ENCODE peak calls at places on chromosomes 5 and 9, in nine cellular contexts. One of them, this sample, is unnamed.

GRCh38 chr5:117590944-117591343 is 1016.3 kb upstream of the SEMA6A start:
- DNase-seq in BE2C: no peak
- DNase-seq in kidney: no peak
- DNase-seq in transverse colon: no peak
- DNase-seq in pancreas: no peak
- DNase-seq in adrenal gland: no peak
- DNase-seq in mammary epithelial cell: no peak
- DNase-seq in GM12864: no peak
- DNase-seq in neural progenitor cell: peak; percentile 31
- DNase-seq in this sample: peak; percentile 10

GRCh38 chr5:94667937-94668336 is 49.5 kb downstream of the SLF1 start:
- DNase-seq in mammary epithelial cell: no peak
- DNase-seq in kidney: no peak
- DNase-seq in transverse colon: no peak
- DNase-seq in pancreas: no peak
- DNase-seq in neural progenitor cell: no peak
- DNase-seq in BE2C: no peak
- DNase-seq in GM12864: no peak
- DNase-seq in adrenal gland: no peak
- DNase-seq in this sample: no peak

GRCh38 chr5:143693691-143694252 is 118.2 kb upstream of the HMHB1 start:
- DNase-seq in kidney: no peak
- DNase-seq in GM12864: peak; percentile 12
- DNase-seq in transverse colon: no peak
- DNase-seq in neural progenitor cell: no peak
- DNase-seq in mammary epithelial cell: no peak
- DNase-seq in pancreas: no peak
- DNase-seq in adrenal gland: no peak
- DNase-seq in BE2C: no peak
- DNase-seq in this sample: no peak

GRCh38 chr9:136460772-136461325 is 21.2 kb upstream of the INPP5E start:
- DNase-seq in neural progenitor cell: no peak
- DNase-seq in kidney: peak; percentile 69
- DNase-seq in adrenal gland: no peak
- DNase-seq in mammary epithelial cell: no peak
- DNase-seq in pancreas: no peak
- DNase-seq in BE2C: no peak
- DNase-seq in GM12864: no peak
- DNase-seq in transverse colon: no peak
- DNase-seq in this sample: no peak

GRCh38 chr9:131528886-131529505 is 2.1 kb downstream of the UCK1 start:
- DNase-seq in kidney: no peak
- DNase-seq in neural progenitor cell: no peak
- DNase-seq in BE2C: no peak
- DNase-seq in transverse colon: no peak
- DNase-seq in GM12864: no peak
- DNase-seq in pancreas: no peak
- DNase-seq in adrenal gland: no peak
- DNase-seq in mammary epithelial cell: no peak
- DNase-seq in this sample: no peak

GRCh38 chr9:129998491-129999122 is 44.4 kb downstream of the FNBP1 start:
- DNase-seq in GM12864: no peak
- DNase-seq in BE2C: peak; percentile 27
- DNase-seq in kidney: no peak
- DNase-seq in transverse colon: no peak
- DNase-seq in neural progenitor cell: no peak
- DNase-seq in pancreas: no peak
- DNase-seq in adrenal gland: no peak
- DNase-seq in mammary epithelial cell: no peak
- DNase-seq in this sample: no peak

GRCh38 chr9:82924243-82924605 is 138.7 kb downstream of the RASEF start:
- DNase-seq in GM12864: no peak
- DNase-seq in pancreas: no peak
- DNase-seq in mammary epithelial cell: no peak
- DNase-seq in adrenal gland: no peak
- DNase-seq in neural progenitor cell: peak; percentile 58
- DNase-seq in kidney: no peak
- DNase-seq in BE2C: no peak
- DNase-seq in transverse colon: no peak
- DNase-seq in this sample: no peak

GRCh38 chr5:179800696-179801201 is 5.9 kb downstream of the MGAT4B start:
- DNase-seq in GM12864: no peak
- DNase-seq in kidney: peak; percentile 65
- DNase-seq in neural progenitor cell: no peak
- DNase-seq in mammary epithelial cell: no peak
- DNase-seq in pancreas: no peak
- DNase-seq in adrenal gland: peak; percentile 31
- DNase-seq in BE2C: no peak
- DNase-seq in transverse colon: no peak
- DNase-seq in this sample: no peak

GRCh38 chr9:92265159-92265558 is 28.3 kb downstream of the IARS1 start:
- DNase-seq in BE2C: no peak
- DNase-seq in mammary epithelial cell: peak; percentile 25
- DNase-seq in kidney: no peak
- DNase-seq in adrenal gland: no peak
- DNase-seq in neural progenitor cell: no peak
- DNase-seq in transverse colon: no peak
- DNase-seq in pancreas: no peak
- DNase-seq in GM12864: no peak
- DNase-seq in this sample: no peak

GRCh38 chr9:110389148-110389783 is 51.6 kb upstream of the TXNDC8 start:
- DNase-seq in pancreas: no peak
- DNase-seq in mammary epithelial cell: no peak
- DNase-seq in BE2C: no peak
- DNase-seq in kidney: no peak
- DNase-seq in transverse colon: peak; percentile 13
- DNase-seq in adrenal gland: no peak
- DNase-seq in neural progenitor cell: no peak
- DNase-seq in GM12864: no peak
- DNase-seq in this sample: no peak

GRCh38 chr9:15641301-15641700 is 88.5 kb downstream of the CCDC171 start:
- DNase-seq in GM12864: no peak
- DNase-seq in pancreas: no peak
- DNase-seq in transverse colon: no peak
- DNase-seq in BE2C: no peak
- DNase-seq in kidney: no peak
- DNase-seq in mammary epithelial cell: no peak
- DNase-seq in neural progenitor cell: no peak
- DNase-seq in adrenal gland: no peak
- DNase-seq in this sample: no peak

GRCh38 chr9:36898621-36899020 is 135.4 kb downstream of the PAX5 start:
- DNase-seq in GM12864: no peak
- DNase-seq in transverse colon: no peak
- DNase-seq in kidney: no peak
- DNase-seq in adrenal gland: no peak
- DNase-seq in BE2C: no peak
- DNase-seq in neural progenitor cell: no peak
- DNase-seq in mammary epithelial cell: no peak
- DNase-seq in pancreas: no peak
- DNase-seq in this sample: no peak

GRCh38 chr5:135993894-135994514 is 34.8 kb upstream of the TGFBI start:
- DNase-seq in neural progenitor cell: no peak
- DNase-seq in kidney: no peak
- DNase-seq in adrenal gland: no peak
- DNase-seq in BE2C: peak; percentile 64
- DNase-seq in GM12864: no peak
- DNase-seq in mammary epithelial cell: no peak
- DNase-seq in pancreas: no peak
- DNase-seq in transverse colon: no peak
- DNase-seq in this sample: no peak

GRCh38 chr5:124797665-124798087 is 51.2 kb upstream of the ZNF608 start:
- DNase-seq in pancreas: no peak
- DNase-seq in transverse colon: no peak
- DNase-seq in kidney: no peak
- DNase-seq in adrenal gland: no peak
- DNase-seq in neural progenitor cell: no peak
- DNase-seq in BE2C: no peak
- DNase-seq in mammary epithelial cell: no peak
- DNase-seq in GM12864: no peak
- DNase-seq in this sample: no peak

GRCh38 chr5:39605145-39605544 is 180.4 kb upstream of the DAB2 start:
- DNase-seq in transverse colon: no peak
- DNase-seq in BE2C: no peak
- DNase-seq in GM12864: no peak
- DNase-seq in adrenal gland: no peak
- DNase-seq in mammary epithelial cell: peak; percentile 9
- DNase-seq in pancreas: no peak
- DNase-seq in neural progenitor cell: no peak
- DNase-seq in kidney: no peak
- DNase-seq in this sample: no peak

GRCh38 chr5:138903113-138903789 is 28.1 kb upstream of the LRRTM2 start:
- DNase-seq in mammary epithelial cell: peak; percentile 38
- DNase-seq in adrenal gland: no peak
- DNase-seq in neural progenitor cell: no peak
- DNase-seq in GM12864: no peak
- DNase-seq in transverse colon: no peak
- DNase-seq in kidney: no peak
- DNase-seq in pancreas: no peak
- DNase-seq in BE2C: no peak
- DNase-seq in this sample: no peak

GRCh38 chr5:59354274-59354673 is 539.3 kb downstream of the PDE4D start:
- DNase-seq in kidney: no peak
- DNase-seq in transverse colon: no peak
- DNase-seq in adrenal gland: no peak
- DNase-seq in BE2C: no peak
- DNase-seq in GM12864: no peak
- DNase-seq in mammary epithelial cell: no peak
- DNase-seq in neural progenitor cell: no peak
- DNase-seq in pancreas: no peak
- DNase-seq in this sample: no peak

GRCh38 chr5:82352146-82352791 is 74.1 kb upstream of the RPS23 start:
- DNase-seq in kidney: no peak
- DNase-seq in BE2C: no peak
- DNase-seq in transverse colon: no peak
- DNase-seq in adrenal gland: no peak
- DNase-seq in neural progenitor cell: no peak
- DNase-seq in GM12864: no peak
- DNase-seq in pancreas: no peak
- DNase-seq in mammary epithelial cell: no peak
- DNase-seq in this sample: no peak

DNA sequence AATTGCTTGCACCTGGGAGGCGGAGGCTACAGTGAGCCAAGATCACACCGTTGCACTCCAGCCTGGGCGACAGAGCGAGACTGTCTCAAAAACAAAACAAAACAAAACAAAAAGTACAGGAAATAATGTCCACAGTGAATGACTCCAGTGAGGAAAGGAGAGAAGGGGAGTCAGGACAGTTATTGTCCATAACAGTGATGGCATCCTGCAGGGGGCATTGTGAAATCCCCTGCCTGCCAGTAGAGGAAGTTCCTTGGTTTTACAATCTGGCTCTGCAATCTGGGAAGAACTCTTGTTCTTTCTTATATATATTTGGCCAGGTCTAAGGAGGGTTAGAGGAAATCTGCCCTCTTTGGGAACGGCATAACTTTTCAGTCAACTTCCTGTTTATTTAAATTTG is 8.2 kb downstream of the SH3GL2 start:
- DNase-seq in neural progenitor cell: no peak
- DNase-seq in BE2C: no peak
- DNase-seq in adrenal gland: no peak
- DNase-seq in GM12864: no peak
- DNase-seq in mammary epithelial cell: no peak
- DNase-seq in transverse colon: no peak
- DNase-seq in pancreas: no peak
- DNase-seq in kidney: no peak
- DNase-seq in this sample: no peak
- TF ChIP-seq CTCF in neural progenitor cell: peak; percentile 18
- TF ChIP-seq CTCF in BE2C: peak; percentile 11
- TF ChIP-seq CTCF in adrenal gland: no peak
- TF ChIP-seq CTCF in GM12864: no peak
- TF ChIP-seq CTCF in mammary epithelial cell: no peak
- TF ChIP-seq CTCF in transverse colon: no peak
- TF ChIP-seq CTCF in pancreas: no peak
- TF ChIP-seq CTCF in kidney: no peak
- TF ChIP-seq CTCF in this sample: peak; percentile 27

GRCh38 chr5:126848253-126848652 is 71.3 kb downstream of the LMNB1 start:
- DNase-seq in mammary epithelial cell: no peak
- DNase-seq in adrenal gland: no peak
- DNase-seq in GM12864: no peak
- DNase-seq in kidney: peak; percentile 39
- DNase-seq in BE2C: no peak
- DNase-seq in transverse colon: no peak
- DNase-seq in pancreas: no peak
- DNase-seq in neural progenitor cell: no peak
- DNase-seq in this sample: no peak
- H3K4me3 ChIP-seq in mammary epithelial cell: no peak overlapping the region
- H3K4me3 ChIP-seq in adrenal gland: no peak overlapping the region
- H3K4me3 ChIP-seq in GM12864: no peak overlapping the region
- H3K4me3 ChIP-seq in kidney: no peak overlapping the region
- H3K4me3 ChIP-seq in BE2C: no peak overlapping the region
- H3K4me3 ChIP-seq in transverse colon: no peak overlapping the region
- H3K4me3 ChIP-seq in pancreas: no peak overlapping the region
- H3K4me3 ChIP-seq in neural progenitor cell: no peak overlapping the region
- H3K4me3 ChIP-seq in this sample: no peak overlapping the region

DNA sequence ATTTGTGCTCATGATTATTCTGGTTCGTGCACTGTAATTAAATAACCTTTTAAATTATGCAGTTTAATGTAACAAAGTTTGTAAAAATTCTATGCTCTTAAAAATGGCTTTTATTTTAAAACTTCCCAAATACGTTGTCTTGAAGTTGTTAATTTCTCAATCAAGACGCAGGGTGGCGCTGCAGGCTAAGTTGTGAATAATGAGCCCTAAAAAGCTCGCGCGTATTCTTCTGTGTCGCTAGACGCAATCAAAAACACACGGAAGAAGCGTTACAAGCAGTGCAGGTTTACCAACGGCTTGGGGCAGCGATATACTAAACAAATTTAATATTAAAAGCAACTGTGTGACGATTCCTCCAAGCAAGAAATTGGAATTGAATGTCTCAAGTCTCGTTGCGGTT is at the start of gene PCDHB4:
- DNase-seq in pancreas: peak; percentile 35
- DNase-seq in neural progenitor cell: peak; percentile 25
- DNase-seq in transverse colon: no peak
- DNase-seq in kidney: no peak
- DNase-seq in BE2C: peak; percentile 74
- DNase-seq in adrenal gland: no peak
- DNase-seq in GM12864: no peak
- DNase-seq in mammary epithelial cell: peak; percentile 10
- DNase-seq in this sample: no peak
- TF ChIP-seq CTCF in pancreas: no peak
- TF ChIP-seq CTCF in neural progenitor cell: peak; percentile 44
- TF ChIP-seq CTCF in transverse colon: peak; percentile 16
- TF ChIP-seq CTCF in kidney: peak; percentile 23
- TF ChIP-seq CTCF in BE2C: peak; percentile 81
- TF ChIP-seq CTCF in adrenal gland: peak; percentile 12
- TF ChIP-seq CTCF in GM12864: no peak
- TF ChIP-seq CTCF in mammary epithelial cell: peak; percentile 12
- TF ChIP-seq CTCF in this sample: peak; percentile 21

DNA sequence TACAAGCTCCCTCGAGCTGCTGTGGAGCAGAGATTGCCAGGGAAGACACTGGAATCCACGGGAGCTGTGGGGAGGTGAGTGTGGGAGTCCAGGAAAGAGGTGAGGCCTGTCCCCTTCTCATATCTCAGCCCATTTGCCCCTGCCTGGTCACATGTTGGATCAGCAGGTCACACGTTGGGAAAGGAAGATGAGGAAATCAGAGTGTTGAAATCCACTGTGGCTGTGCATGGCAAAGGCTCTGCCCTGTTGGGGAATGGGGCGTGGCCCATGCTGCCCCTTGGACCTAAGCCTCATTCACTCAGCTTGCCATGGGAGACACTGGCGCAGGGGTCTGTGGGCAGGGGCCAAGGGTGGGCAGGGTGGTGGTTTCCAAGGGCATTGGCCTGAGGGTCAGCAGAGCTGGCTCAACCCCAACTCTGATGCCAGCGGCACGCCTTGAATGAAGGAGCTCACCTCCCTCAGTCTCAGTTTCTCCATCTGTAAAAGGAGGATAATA is 85.4 kb upstream of the CPEB4 start:
- DNase-seq in adrenal gland: no peak
- DNase-seq in kidney: peak; percentile 79
- DNase-seq in pancreas: peak; percentile 36
- DNase-seq in BE2C: no peak
- DNase-seq in GM12864: no peak
- DNase-seq in neural progenitor cell: no peak
- DNase-seq in transverse colon: peak; percentile 80
- DNase-seq in mammary epithelial cell: peak; percentile 65
- DNase-seq in this sample: peak; percentile 67
- H3K4me3 ChIP-seq in adrenal gland: no peak overlapping the region
- H3K4me3 ChIP-seq in kidney: no peak overlapping the region
- H3K4me3 ChIP-seq in pancreas: no peak overlapping the region
- H3K4me3 ChIP-seq in BE2C: no peak overlapping the region
- H3K4me3 ChIP-seq in GM12864: no peak overlapping the region
- H3K4me3 ChIP-seq in neural progenitor cell: no peak overlapping the region
- H3K4me3 ChIP-seq in transverse colon: no peak overlapping the region
- H3K4me3 ChIP-seq in mammary epithelial cell: no peak overlapping the region
- H3K4me3 ChIP-seq in this sample: no peak overlapping the region